ENCODE peak calls at places on chromosomes 12 and 14, in six cellular contexts. One of them, this sample, is unnamed.

GRCh38 chr12:77104281-77104680 is 38.9 kb upstream of the E2F7 start:
- DNase-seq in uterus: no peak
- DNase-seq in psoas muscle: no peak
- DNase-seq in CD8-positive, alpha-beta T cell: no peak
- DNase-seq in astrocyte: no peak
- DNase-seq in fibroblast of lung: no peak
- DNase-seq in this sample: no peak

GRCh38 chr12:57261385-57261784 is 10.4 kb upstream of the STAC3 start:
- DNase-seq in fibroblast of lung: no peak
- DNase-seq in astrocyte: no peak
- DNase-seq in CD8-positive, alpha-beta T cell: no peak
- DNase-seq in uterus: no peak
- DNase-seq in psoas muscle: no peak
- DNase-seq in this sample: no peak

GRCh38 chr14:96202441-96203094 is 2.1 kb upstream of the BDKRB2 start:
- DNase-seq in fibroblast of lung: no peak
- DNase-seq in uterus: no peak
- DNase-seq in astrocyte: no peak
- DNase-seq in psoas muscle: no peak
- DNase-seq in CD8-positive, alpha-beta T cell: no peak
- DNase-seq in this sample: no peak

GRCh38 chr14:63654346-63654745 is 12.7 kb upstream of the WDR89 start:
- DNase-seq in astrocyte: peak; percentile 37
- DNase-seq in uterus: no peak
- DNase-seq in psoas muscle: no peak
- DNase-seq in fibroblast of lung: no peak
- DNase-seq in CD8-positive, alpha-beta T cell: no peak
- DNase-seq in this sample: no peak

GRCh38 chr12:3061129-3061857 is 15.9 kb upstream of the TSPAN9 start:
- DNase-seq in astrocyte: peak; percentile 41
- DNase-seq in fibroblast of lung: peak; percentile 20
- DNase-seq in uterus: no peak
- DNase-seq in CD8-positive, alpha-beta T cell: no peak
- DNase-seq in psoas muscle: no peak
- DNase-seq in this sample: no peak

GRCh38 chr12:46153267-46153872 is 115.5 kb downstream of the SLC38A1 start:
- DNase-seq in astrocyte: peak; percentile 25
- DNase-seq in uterus: no peak
- DNase-seq in CD8-positive, alpha-beta T cell: no peak
- DNase-seq in psoas muscle: no peak
- DNase-seq in fibroblast of lung: peak; percentile 63
- DNase-seq in this sample: no peak

GRCh38 chr14:89617471-89618291 is 200.6 kb upstream of the FOXN3 start:
- DNase-seq in astrocyte: peak; percentile 66
- DNase-seq in psoas muscle: no peak
- DNase-seq in uterus: no peak
- DNase-seq in CD8-positive, alpha-beta T cell: peak; percentile 44
- DNase-seq in fibroblast of lung: peak; percentile 66
- DNase-seq in this sample: no peak

GRCh38 chr14:73739899-73740685 is 25.9 kb upstream of the PNMA1 start:
- DNase-seq in fibroblast of lung: no peak
- DNase-seq in uterus: no peak
- DNase-seq in CD8-positive, alpha-beta T cell: no peak
- DNase-seq in astrocyte: no peak
- DNase-seq in psoas muscle: peak; percentile 63
- DNase-seq in this sample: no peak

GRCh38 chr12:94272280-94272679 is 123.9 kb downstream of the PLXNC1 start:
- DNase-seq in astrocyte: no peak
- DNase-seq in psoas muscle: no peak
- DNase-seq in fibroblast of lung: no peak
- DNase-seq in CD8-positive, alpha-beta T cell: no peak
- DNase-seq in uterus: no peak
- DNase-seq in this sample: no peak

GRCh38 chr12:78584695-78585094 is 279.9 kb upstream of the SYT1 start:
- DNase-seq in uterus: no peak
- DNase-seq in astrocyte: no peak
- DNase-seq in fibroblast of lung: peak; percentile 11
- DNase-seq in psoas muscle: no peak
- DNase-seq in CD8-positive, alpha-beta T cell: no peak
- DNase-seq in this sample: no peak

GRCh38 chr12:49846033-49846432 is 3.1 kb upstream of the BCDIN3D start:
- DNase-seq in uterus: no peak
- DNase-seq in astrocyte: no peak
- DNase-seq in fibroblast of lung: no peak
- DNase-seq in psoas muscle: no peak
- DNase-seq in CD8-positive, alpha-beta T cell: no peak
- DNase-seq in this sample: no peak

GRCh38 chr14:67944605-67945004 is 125.0 kb downstream of the RAD51B start:
- DNase-seq in fibroblast of lung: no peak
- DNase-seq in CD8-positive, alpha-beta T cell: no peak
- DNase-seq in astrocyte: no peak
- DNase-seq in uterus: no peak
- DNase-seq in psoas muscle: no peak
- DNase-seq in this sample: no peak

GRCh38 chr12:95473440-95473946 is 459 bp upstream of the METAP2 start:
- DNase-seq in uterus: peak; percentile 25
- DNase-seq in astrocyte: no peak
- DNase-seq in CD8-positive, alpha-beta T cell: peak; percentile 34
- DNase-seq in psoas muscle: no peak
- DNase-seq in fibroblast of lung: peak; percentile 61
- DNase-seq in this sample: no peak

GRCh38 chr14:68669101-68669500 is 123.8 kb downstream of the ZFP36L1 start:
- DNase-seq in uterus: no peak
- DNase-seq in astrocyte: no peak
- DNase-seq in CD8-positive, alpha-beta T cell: no peak
- DNase-seq in psoas muscle: no peak
- DNase-seq in fibroblast of lung: no peak
- DNase-seq in this sample: peak; percentile 41

GRCh38 chr12:39755475-39755874 is 135.9 kb upstream of the ABCD2 start:
- DNase-seq in fibroblast of lung: no peak
- DNase-seq in uterus: no peak
- DNase-seq in CD8-positive, alpha-beta T cell: no peak
- DNase-seq in psoas muscle: no peak
- DNase-seq in astrocyte: no peak
- DNase-seq in this sample: no peak

GRCh38 chr12:132766380-132767085 is 4.9 kb upstream of the ANKLE2 start:
- DNase-seq in uterus: no peak
- DNase-seq in astrocyte: peak; percentile 26
- DNase-seq in CD8-positive, alpha-beta T cell: no peak
- DNase-seq in psoas muscle: peak; percentile 79
- DNase-seq in fibroblast of lung: peak; percentile 38
- DNase-seq in this sample: no peak

GRCh38 chr12:91677556-91677955 is 468.1 kb downstream of the BTG1 start:
- DNase-seq in psoas muscle: no peak
- DNase-seq in fibroblast of lung: no peak
- DNase-seq in uterus: no peak
- DNase-seq in CD8-positive, alpha-beta T cell: no peak
- DNase-seq in astrocyte: no peak
- DNase-seq in this sample: no peak

GRCh38 chr12:47938093-47938492 is 25.3 kb upstream of the TMEM106C start:
- DNase-seq in astrocyte: peak; percentile 31
- DNase-seq in uterus: no peak
- DNase-seq in psoas muscle: no peak
- DNase-seq in CD8-positive, alpha-beta T cell: no peak
- DNase-seq in fibroblast of lung: peak; percentile 54
- DNase-seq in this sample: no peak

GRCh38 chr14:55588259-55588699 is 8.3 kb downstream of the KTN1 start:
- DNase-seq in uterus: no peak
- DNase-seq in astrocyte: peak; percentile 43
- DNase-seq in fibroblast of lung: peak; percentile 57
- DNase-seq in CD8-positive, alpha-beta T cell: no peak
- DNase-seq in psoas muscle: no peak
- DNase-seq in this sample: no peak

GRCh38 chr12:56766535-56766934 is 3.4 kb downstream of the HSD17B6 start:
- DNase-seq in fibroblast of lung: no peak
- DNase-seq in psoas muscle: no peak
- DNase-seq in astrocyte: no peak
- DNase-seq in uterus: no peak
- DNase-seq in CD8-positive, alpha-beta T cell: no peak
- DNase-seq in this sample: no peak

GRCh38 chr14:68952544-68953535 is 26.3 kb downstream of the ACTN1 start:
- DNase-seq in psoas muscle: no peak
- DNase-seq in uterus: peak; percentile 68
- DNase-seq in astrocyte: peak; percentile 74
- DNase-seq in fibroblast of lung: peak; percentile 98
- DNase-seq in CD8-positive, alpha-beta T cell: no peak
- DNase-seq in this sample: no peak

GRCh38 chr14:80521456-80521855 is 310.2 kb upstream of the DIO2 start:
- DNase-seq in psoas muscle: no peak
- DNase-seq in CD8-positive, alpha-beta T cell: no peak
- DNase-seq in uterus: no peak
- DNase-seq in astrocyte: no peak
- DNase-seq in fibroblast of lung: no peak
- DNase-seq in this sample: no peak

GRCh38 chr12:116455540-116456306 is 103.5 kb upstream of the MAP1LC3B2 start:
- DNase-seq in fibroblast of lung: peak; percentile 98
- DNase-seq in uterus: peak; percentile 93
- DNase-seq in psoas muscle: peak; percentile 82
- DNase-seq in CD8-positive, alpha-beta T cell: no peak
- DNase-seq in astrocyte: peak; percentile 88
- DNase-seq in this sample: no peak

GRCh38 chr12:1332327-1332726 is 262.1 kb downstream of the FBXL14 start:
- DNase-seq in fibroblast of lung: no peak
- DNase-seq in astrocyte: peak; percentile 42
- DNase-seq in psoas muscle: no peak
- DNase-seq in CD8-positive, alpha-beta T cell: no peak
- DNase-seq in uterus: no peak
- DNase-seq in this sample: no peak

GRCh38 chr12:123522164-123522563 is 11.4 kb downstream of the RILPL1 start:
- DNase-seq in psoas muscle: no peak
- DNase-seq in CD8-positive, alpha-beta T cell: no peak
- DNase-seq in astrocyte: no peak
- DNase-seq in fibroblast of lung: no peak
- DNase-seq in uterus: no peak
- DNase-seq in this sample: no peak

GRCh38 chr12:69555461-69555860 is 29.8 kb upstream of the CCT2 start:
- DNase-seq in astrocyte: peak; percentile 94
- DNase-seq in uterus: no peak
- DNase-seq in fibroblast of lung: peak; percentile 84
- DNase-seq in psoas muscle: no peak
- DNase-seq in CD8-positive, alpha-beta T cell: no peak
- DNase-seq in this sample: no peak

GRCh38 chr14:58876613-58877012 is 238.9 kb downstream of the DACT1 start:
- DNase-seq in CD8-positive, alpha-beta T cell: no peak
- DNase-seq in astrocyte: no peak
- DNase-seq in fibroblast of lung: peak; percentile 95
- DNase-seq in uterus: no peak
- DNase-seq in psoas muscle: no peak
- DNase-seq in this sample: no peak

GRCh38 chr12:53495903-53496751 is 3.1 kb downstream of the MAP3K12 start:
- DNase-seq in fibroblast of lung: peak; percentile 88
- DNase-seq in uterus: peak; percentile 75
- DNase-seq in CD8-positive, alpha-beta T cell: no peak
- DNase-seq in astrocyte: no peak
- DNase-seq in psoas muscle: peak; percentile 77
- DNase-seq in this sample: peak; percentile 64

GRCh38 chr12:54159140-54159539 is 29.6 kb downstream of the SMUG1 start:
- DNase-seq in psoas muscle: no peak
- DNase-seq in astrocyte: no peak
- DNase-seq in fibroblast of lung: no peak
- DNase-seq in CD8-positive, alpha-beta T cell: no peak
- DNase-seq in uterus: no peak
- DNase-seq in this sample: no peak

GRCh38 chr12:46372131-46372851 is at the start of gene SLC38A2:
- DNase-seq in fibroblast of lung: peak; percentile 93
- DNase-seq in uterus: peak; percentile 98
- DNase-seq in astrocyte: peak; percentile 75
- DNase-seq in CD8-positive, alpha-beta T cell: peak; percentile 98
- DNase-seq in psoas muscle: peak; percentile 99
- DNase-seq in this sample: peak; percentile 99

GRCh38 chr12:168763-169525 is 45.0 kb downstream of the SLC6A12 start:
- DNase-seq in uterus: no peak
- DNase-seq in psoas muscle: no peak
- DNase-seq in CD8-positive, alpha-beta T cell: no peak
- DNase-seq in astrocyte: peak; percentile 16
- DNase-seq in fibroblast of lung: no peak
- DNase-seq in this sample: no peak

GRCh38 chr12:171276-171675 is 42.7 kb downstream of the SLC6A12 start:
- DNase-seq in CD8-positive, alpha-beta T cell: no peak
- DNase-seq in astrocyte: no peak
- DNase-seq in uterus: no peak
- DNase-seq in psoas muscle: no peak
- DNase-seq in fibroblast of lung: no peak
- DNase-seq in this sample: no peak

GRCh38 chr12:168201-168600 is 45.8 kb downstream of the SLC6A12 start:
- DNase-seq in CD8-positive, alpha-beta T cell: no peak
- DNase-seq in uterus: no peak
- DNase-seq in psoas muscle: no peak
- DNase-seq in fibroblast of lung: no peak
- DNase-seq in astrocyte: no peak
- DNase-seq in this sample: no peak

GRCh38 chr12:170361-171225 is 43.4 kb downstream of the SLC6A12 start:
- DNase-seq in fibroblast of lung: no peak
- DNase-seq in astrocyte: no peak
- DNase-seq in uterus: no peak
- DNase-seq in psoas muscle: no peak
- DNase-seq in CD8-positive, alpha-beta T cell: no peak
- DNase-seq in this sample: no peak

GRCh38 chr12:169528-170360 is 44.2 kb downstream of the SLC6A12 start:
- DNase-seq in uterus: no peak
- DNase-seq in psoas muscle: no peak
- DNase-seq in astrocyte: no peak
- DNase-seq in fibroblast of lung: no peak
- DNase-seq in CD8-positive, alpha-beta T cell: no peak
- DNase-seq in this sample: no peak
- TF ChIP-seq CTCF in uterus: no peak
- TF ChIP-seq CTCF in psoas muscle: no peak
- TF ChIP-seq CTCF in astrocyte: peak; percentile 18
- TF ChIP-seq CTCF in fibroblast of lung: no peak
- TF ChIP-seq CTCF in CD8-positive, alpha-beta T cell: no peak
- TF ChIP-seq CTCF in this sample: no peak

GRCh38 chr14:105927094-105927475 is 400.7 kb downstream of the TMEM121 start:
- DNase-seq in uterus: no peak
- DNase-seq in CD8-positive, alpha-beta T cell: no peak
- DNase-seq in psoas muscle: peak; percentile 31
- DNase-seq in astrocyte: no peak
- DNase-seq in fibroblast of lung: no peak
- DNase-seq in this sample: no peak
- H3K27me3 ChIP-seq in uterus: no peaks in the 10 kb centered on the region
- H3K27me3 ChIP-seq in CD8-positive, alpha-beta T cell: no peaks in the 10 kb centered on the region
- H3K27me3 ChIP-seq in psoas muscle: no peaks in the 10 kb centered on the region
- H3K27me3 ChIP-seq in astrocyte: no peaks in the 10 kb centered on the region
- H3K27me3 ChIP-seq in fibroblast of lung: no peaks in the 10 kb centered on the region
- H3K27me3 ChIP-seq in this sample: peaks cover 13% of the 10 kb centered on the region

GRCh38 chr12:107033758-107034739 is 47.1 kb upstream of the MTERF2 start:
- DNase-seq in CD8-positive, alpha-beta T cell: no peak
- DNase-seq in psoas muscle: no peak
- DNase-seq in uterus: no peak
- DNase-seq in fibroblast of lung: no peak
- DNase-seq in astrocyte: no peak
- DNase-seq in this sample: no peak
- H3K4me3 ChIP-seq in CD8-positive, alpha-beta T cell: no peak overlapping the region
- H3K4me3 ChIP-seq in psoas muscle: no peak overlapping the region
- H3K4me3 ChIP-seq in uterus: no peak overlapping the region
- H3K4me3 ChIP-seq in fibroblast of lung: no peak overlapping the region
- H3K4me3 ChIP-seq in astrocyte: no peak overlapping the region
- H3K4me3 ChIP-seq in this sample: no peak overlapping the region

GRCh38 chr12:65602579-65603295 is 221.5 kb upstream of the HMGA2 start:
- DNase-seq in CD8-positive, alpha-beta T cell: no peak
- DNase-seq in uterus: peak; percentile 59
- DNase-seq in psoas muscle: peak; percentile 79
- DNase-seq in fibroblast of lung: peak; percentile 97
- DNase-seq in astrocyte: peak; percentile 88
- DNase-seq in this sample: peak; percentile 80
- TF ChIP-seq CTCF in CD8-positive, alpha-beta T cell: no peak
- TF ChIP-seq CTCF in uterus: peak; percentile 48
- TF ChIP-seq CTCF in psoas muscle: peak; percentile 62
- TF ChIP-seq CTCF in fibroblast of lung: peak; percentile 85
- TF ChIP-seq CTCF in astrocyte: peak; percentile 93
- TF ChIP-seq CTCF in this sample: peak; percentile 73

GRCh38 chr12:25690996-25691864 is 138.1 kb upstream of the LMNTD1 start:
- DNase-seq in uterus: no peak
- DNase-seq in psoas muscle: no peak
- DNase-seq in CD8-positive, alpha-beta T cell: no peak
- DNase-seq in fibroblast of lung: no peak
- DNase-seq in astrocyte: no peak
- DNase-seq in this sample: no peak
- H3K27me3 ChIP-seq in uterus: no peaks in the 10 kb centered on the region
- H3K27me3 ChIP-seq in psoas muscle: no peaks in the 10 kb centered on the region
- H3K27me3 ChIP-seq in CD8-positive, alpha-beta T cell: no peaks in the 10 kb centered on the region
- H3K27me3 ChIP-seq in fibroblast of lung: no peaks in the 10 kb centered on the region
- H3K27me3 ChIP-seq in astrocyte: no peaks in the 10 kb centered on the region
- H3K27me3 ChIP-seq in this sample: no peaks in the 10 kb centered on the region

This sample was measured in upper lobe of right lung.